ENCODE peak calls at places on chromosomes 16 and 17, in eight cellular contexts. One of them, this sample, is unnamed.
A peak's percentile ranks its signal among the peaks of the same experiment; 100 is the strongest.

GRCh38 chr17:13952252-13952721 is 117.0 kb upstream of the COX10 start:
- DNase-seq in AG04449: no peak
- DNase-seq in nephron progenitor cell: no peak
- DNase-seq in mucosa of descending colon: no peak
- DNase-seq in body of pancreas: no peak
- DNase-seq in HL-60: no peak
- DNase-seq in fibroblast of mammary gland: peak; percentile 16
- DNase-seq in cardiac muscle cell: no peak
- DNase-seq in this sample: no peak

GRCh38 chr17:80866050-80866793 is 125.4 kb upstream of the CHMP6 start:
- DNase-seq in cardiac muscle cell: peak; percentile 71
- DNase-seq in nephron progenitor cell: peak; percentile 76
- DNase-seq in mucosa of descending colon: peak; percentile 85
- DNase-seq in HL-60: peak; percentile 37
- DNase-seq in body of pancreas: peak; percentile 62
- DNase-seq in fibroblast of mammary gland: peak; percentile 65
- DNase-seq in AG04449: no peak
- DNase-seq in this sample: peak; percentile 45

GRCh38 chr17:41868568-41868967 is 3.3 kb upstream of the KLHL11 start:
- DNase-seq in AG04449: no peak
- DNase-seq in body of pancreas: no peak
- DNase-seq in mucosa of descending colon: no peak
- DNase-seq in cardiac muscle cell: no peak
- DNase-seq in nephron progenitor cell: no peak
- DNase-seq in HL-60: no peak
- DNase-seq in fibroblast of mammary gland: no peak
- DNase-seq in this sample: no peak

GRCh38 chr17:48597775-48598631 is 4.4 kb upstream of the HOXB5 start:
- DNase-seq in cardiac muscle cell: no peak
- DNase-seq in HL-60: no peak
- DNase-seq in fibroblast of mammary gland: peak; percentile 85
- DNase-seq in nephron progenitor cell: peak; percentile 57
- DNase-seq in mucosa of descending colon: peak; percentile 92
- DNase-seq in body of pancreas: peak; percentile 39
- DNase-seq in AG04449: no peak
- DNase-seq in this sample: peak; percentile 37

GRCh38 chr17:22270381-22270780 is 578.1 kb downstream of the KCNJ18 start:
- DNase-seq in fibroblast of mammary gland: no peak
- DNase-seq in nephron progenitor cell: no peak
- DNase-seq in cardiac muscle cell: no peak
- DNase-seq in mucosa of descending colon: no peak
- DNase-seq in AG04449: no peak
- DNase-seq in body of pancreas: no peak
- DNase-seq in HL-60: no peak
- DNase-seq in this sample: no peak

GRCh38 chr17:83183150-83183820 is 103.9 kb downstream of the METRNL start:
- DNase-seq in cardiac muscle cell: peak; percentile 29
- DNase-seq in nephron progenitor cell: no peak
- DNase-seq in HL-60: no peak
- DNase-seq in fibroblast of mammary gland: no peak
- DNase-seq in mucosa of descending colon: no peak
- DNase-seq in body of pancreas: peak; percentile 6
- DNase-seq in AG04449: no peak
- DNase-seq in this sample: no peak

GRCh38 chr17:64230551-64231408 is 32.3 kb downstream of the TEX2 start:
- DNase-seq in HL-60: no peak
- DNase-seq in fibroblast of mammary gland: peak; percentile 97
- DNase-seq in nephron progenitor cell: no peak
- DNase-seq in mucosa of descending colon: no peak
- DNase-seq in cardiac muscle cell: peak; percentile 86
- DNase-seq in AG04449: peak; percentile 93
- DNase-seq in body of pancreas: no peak
- DNase-seq in this sample: no peak

GRCh38 chr16:60199154-60199553 is 1465.0 kb upstream of the GOT2 start:
- DNase-seq in AG04449: no peak
- DNase-seq in cardiac muscle cell: no peak
- DNase-seq in mucosa of descending colon: no peak
- DNase-seq in HL-60: no peak
- DNase-seq in fibroblast of mammary gland: no peak
- DNase-seq in body of pancreas: no peak
- DNase-seq in nephron progenitor cell: no peak
- DNase-seq in this sample: no peak

GRCh38 chr17:79026345-79027273 is 2.6 kb downstream of the C1QTNF1 start:
- DNase-seq in fibroblast of mammary gland: peak; percentile 81
- DNase-seq in cardiac muscle cell: peak; percentile 85
- DNase-seq in AG04449: no peak
- DNase-seq in HL-60: no peak
- DNase-seq in mucosa of descending colon: no peak
- DNase-seq in nephron progenitor cell: no peak
- DNase-seq in body of pancreas: no peak
- DNase-seq in this sample: no peak

GRCh38 chr17:49570540-49571242 is 5.0 kb upstream of the NXPH3 start:
- DNase-seq in AG04449: no peak
- DNase-seq in nephron progenitor cell: no peak
- DNase-seq in cardiac muscle cell: no peak
- DNase-seq in mucosa of descending colon: no peak
- DNase-seq in fibroblast of mammary gland: no peak
- DNase-seq in body of pancreas: no peak
- DNase-seq in HL-60: no peak
- DNase-seq in this sample: no peak

GRCh38 chr16:14186007-14186953 is 115.2 kb downstream of the MRTFB start:
- DNase-seq in HL-60: no peak
- DNase-seq in fibroblast of mammary gland: peak; percentile 90
- DNase-seq in body of pancreas: no peak
- DNase-seq in mucosa of descending colon: no peak
- DNase-seq in cardiac muscle cell: peak; percentile 85
- DNase-seq in nephron progenitor cell: peak; percentile 64
- DNase-seq in AG04449: no peak
- DNase-seq in this sample: no peak

GRCh38 chr16:76653390-76654026 is 376.3 kb downstream of the CNTNAP4 start:
- DNase-seq in cardiac muscle cell: peak; percentile 63
- DNase-seq in fibroblast of mammary gland: peak; percentile 74
- DNase-seq in AG04449: peak; percentile 0
- DNase-seq in HL-60: peak; percentile 11
- DNase-seq in nephron progenitor cell: peak; percentile 37
- DNase-seq in mucosa of descending colon: peak; percentile 26
- DNase-seq in body of pancreas: no peak
- DNase-seq in this sample: no peak

GRCh38 chr16:11232852-11233726 is 22.9 kb downstream of the SOCS1 start:
- DNase-seq in cardiac muscle cell: no peak
- DNase-seq in body of pancreas: no peak
- DNase-seq in mucosa of descending colon: peak; percentile 56
- DNase-seq in HL-60: peak; percentile 55
- DNase-seq in fibroblast of mammary gland: no peak
- DNase-seq in AG04449: no peak
- DNase-seq in nephron progenitor cell: no peak
- DNase-seq in this sample: peak; percentile 65

GRCh38 chr16:11446566-11447119 is 101.4 kb downstream of the RMI2 start:
- DNase-seq in mucosa of descending colon: no peak
- DNase-seq in body of pancreas: no peak
- DNase-seq in HL-60: no peak
- DNase-seq in fibroblast of mammary gland: no peak
- DNase-seq in AG04449: no peak
- DNase-seq in nephron progenitor cell: no peak
- DNase-seq in cardiac muscle cell: no peak
- DNase-seq in this sample: no peak

GRCh38 chr17:18315498-18316360 is 636 bp downstream of the SMCR8 start:
- DNase-seq in nephron progenitor cell: no peak
- DNase-seq in AG04449: no peak
- DNase-seq in body of pancreas: no peak
- DNase-seq in HL-60: no peak
- DNase-seq in mucosa of descending colon: peak; percentile 40
- DNase-seq in cardiac muscle cell: no peak
- DNase-seq in fibroblast of mammary gland: peak; percentile 14
- DNase-seq in this sample: no peak

GRCh38 chr16:25051446-25052160 is 36.4 kb upstream of the ARHGAP17 start:
- DNase-seq in fibroblast of mammary gland: peak; percentile 82
- DNase-seq in HL-60: no peak
- DNase-seq in nephron progenitor cell: no peak
- DNase-seq in cardiac muscle cell: peak; percentile 37
- DNase-seq in body of pancreas: no peak
- DNase-seq in mucosa of descending colon: no peak
- DNase-seq in AG04449: no peak
- DNase-seq in this sample: no peak

GRCh38 chr16:80990577-80990976 is 16.1 kb downstream of the CMC2 start:
- DNase-seq in AG04449: no peak
- DNase-seq in fibroblast of mammary gland: no peak
- DNase-seq in nephron progenitor cell: no peak
- DNase-seq in body of pancreas: no peak
- DNase-seq in mucosa of descending colon: no peak
- DNase-seq in cardiac muscle cell: no peak
- DNase-seq in HL-60: no peak
- DNase-seq in this sample: no peak
- TF ChIP-seq CTCF in AG04449: no peak
- TF ChIP-seq CTCF in fibroblast of mammary gland: no peak
- TF ChIP-seq CTCF in nephron progenitor cell: no peak
- TF ChIP-seq CTCF in body of pancreas: no peak
- TF ChIP-seq CTCF in mucosa of descending colon: no peak
- TF ChIP-seq CTCF in cardiac muscle cell: no peak
- TF ChIP-seq CTCF in HL-60: no peak
- TF ChIP-seq CTCF in this sample: no peak

DNA sequence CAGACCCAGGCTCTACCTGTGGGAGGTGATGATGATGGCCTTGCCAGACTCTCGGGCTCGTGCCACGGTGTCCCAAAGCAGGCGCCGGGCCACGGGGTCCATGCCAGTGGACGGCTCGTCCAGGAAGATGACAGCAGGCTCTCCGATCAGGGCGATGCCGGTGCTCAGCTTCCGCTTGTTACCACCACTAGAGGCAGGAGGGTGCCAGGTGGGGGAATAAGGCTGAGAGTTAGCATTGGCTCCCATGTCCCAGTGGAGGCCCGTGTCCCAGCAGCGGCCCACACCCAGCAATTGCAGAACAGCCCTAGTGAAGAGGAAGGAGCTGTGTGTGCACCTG is 10.3 kb upstream of the RNPS1 start:
- DNase-seq in cardiac muscle cell: no peak
- DNase-seq in nephron progenitor cell: no peak
- DNase-seq in body of pancreas: no peak
- DNase-seq in HL-60: no peak
- DNase-seq in fibroblast of mammary gland: no peak
- DNase-seq in mucosa of descending colon: no peak
- DNase-seq in AG04449: no peak
- DNase-seq in this sample: no peak
- TF ChIP-seq CTCF in cardiac muscle cell: peak; percentile 9
- TF ChIP-seq CTCF in nephron progenitor cell: no peak
- TF ChIP-seq CTCF in body of pancreas: no peak
- TF ChIP-seq CTCF in HL-60: no peak
- TF ChIP-seq CTCF in fibroblast of mammary gland: no peak
- TF ChIP-seq CTCF in mucosa of descending colon: no peak
- TF ChIP-seq CTCF in AG04449: no peak
- TF ChIP-seq CTCF in this sample: no peak

DNA sequence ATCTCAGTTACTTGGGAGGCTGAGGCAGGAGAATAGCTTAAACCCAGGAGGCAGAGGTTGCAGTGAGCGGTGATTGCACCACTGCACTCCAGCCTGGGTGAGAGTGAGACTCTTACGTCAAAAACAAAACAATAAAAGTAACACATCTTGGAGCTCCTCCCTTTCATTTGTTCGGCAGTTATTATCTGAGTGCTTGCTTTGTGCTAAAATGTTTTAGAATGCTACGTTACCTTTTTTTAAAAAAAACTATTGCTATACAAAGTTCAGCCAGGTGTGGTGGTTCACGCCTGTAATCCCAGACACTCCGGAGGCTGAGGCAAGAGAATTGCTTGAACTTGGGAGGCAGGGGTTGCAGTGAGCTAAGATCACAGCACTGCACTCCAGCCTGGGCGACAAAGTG is 15.8 kb downstream of the IST1 start:
- DNase-seq in nephron progenitor cell: no peak
- DNase-seq in AG04449: no peak
- DNase-seq in body of pancreas: no peak
- DNase-seq in fibroblast of mammary gland: no peak
- DNase-seq in cardiac muscle cell: no peak
- DNase-seq in mucosa of descending colon: no peak
- DNase-seq in HL-60: no peak
- DNase-seq in this sample: no peak
- TF ChIP-seq CTCF in nephron progenitor cell: no peak
- TF ChIP-seq CTCF in AG04449: no peak
- TF ChIP-seq CTCF in body of pancreas: no peak
- TF ChIP-seq CTCF in fibroblast of mammary gland: no peak
- TF ChIP-seq CTCF in cardiac muscle cell: no peak
- TF ChIP-seq CTCF in mucosa of descending colon: no peak
- TF ChIP-seq CTCF in HL-60: no peak
- TF ChIP-seq CTCF in this sample: no peak

GRCh38 chr16:9124444-9124843 is 33.0 kb downstream of the HAPSTR1 start:
- DNase-seq in mucosa of descending colon: no peak
- DNase-seq in body of pancreas: no peak
- DNase-seq in AG04449: no peak
- DNase-seq in fibroblast of mammary gland: no peak
- DNase-seq in cardiac muscle cell: no peak
- DNase-seq in HL-60: no peak
- DNase-seq in nephron progenitor cell: no peak
- DNase-seq in this sample: no peak

GRCh38 chr16:9123871-9124270 is 32.4 kb downstream of the HAPSTR1 start:
- DNase-seq in body of pancreas: peak; percentile 63
- DNase-seq in mucosa of descending colon: peak; percentile 93
- DNase-seq in fibroblast of mammary gland: peak; percentile 24
- DNase-seq in nephron progenitor cell: no peak
- DNase-seq in HL-60: no peak
- DNase-seq in AG04449: no peak
- DNase-seq in cardiac muscle cell: no peak
- DNase-seq in this sample: no peak

GRCh38 chr16:9125658-9126492 is 34.4 kb downstream of the HAPSTR1 start:
- DNase-seq in fibroblast of mammary gland: no peak
- DNase-seq in HL-60: no peak
- DNase-seq in nephron progenitor cell: no peak
- DNase-seq in mucosa of descending colon: no peak
- DNase-seq in body of pancreas: no peak
- DNase-seq in AG04449: no peak
- DNase-seq in cardiac muscle cell: no peak
- DNase-seq in this sample: no peak

GRCh38 chr16:9126609-9127008 is 35.2 kb downstream of the HAPSTR1 start:
- DNase-seq in nephron progenitor cell: no peak
- DNase-seq in body of pancreas: no peak
- DNase-seq in AG04449: no peak
- DNase-seq in fibroblast of mammary gland: no peak
- DNase-seq in mucosa of descending colon: no peak
- DNase-seq in HL-60: no peak
- DNase-seq in cardiac muscle cell: no peak
- DNase-seq in this sample: no peak

DNA sequence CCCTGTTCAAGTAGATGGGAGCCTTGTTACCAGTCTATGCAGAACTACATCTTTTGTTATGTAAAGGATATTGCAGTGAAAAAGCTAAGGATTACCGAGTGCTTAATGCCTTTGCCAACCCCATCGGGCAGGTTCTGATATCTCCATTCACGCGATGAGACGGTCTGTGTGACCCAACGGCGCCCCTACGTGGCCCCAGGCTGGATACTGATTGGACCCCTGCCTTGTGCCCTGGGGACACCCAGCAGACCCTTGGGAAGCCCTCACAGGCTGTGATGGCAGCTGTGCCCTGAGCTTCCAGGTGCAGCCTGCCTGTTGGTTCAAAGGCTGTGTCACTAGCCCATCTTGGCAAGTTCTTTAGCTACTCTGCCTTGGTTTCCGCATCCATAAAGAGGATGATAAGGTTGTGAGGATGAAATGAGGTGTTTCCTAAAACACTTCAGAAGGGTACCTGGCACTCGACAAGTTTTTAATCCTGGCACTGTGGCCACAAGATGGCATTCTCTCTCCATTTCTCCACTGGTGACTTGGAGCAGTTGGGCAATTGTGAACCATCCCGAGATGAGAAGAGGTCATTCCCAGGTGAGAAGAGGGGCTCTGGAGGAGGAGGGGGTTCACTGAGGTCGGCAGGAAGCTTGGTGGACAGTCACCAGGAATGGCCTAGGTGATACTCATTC is 33.6 kb downstream of the HAPSTR1 start:
- DNase-seq in fibroblast of mammary gland: no peak
- DNase-seq in AG04449: no peak
- DNase-seq in mucosa of descending colon: no peak
- DNase-seq in HL-60: no peak
- DNase-seq in nephron progenitor cell: no peak
- DNase-seq in cardiac muscle cell: no peak
- DNase-seq in body of pancreas: no peak
- DNase-seq in this sample: no peak
- TF ChIP-seq CTCF in fibroblast of mammary gland: no peak
- TF ChIP-seq CTCF in AG04449: no peak
- TF ChIP-seq CTCF in mucosa of descending colon: no peak
- TF ChIP-seq CTCF in HL-60: no peak
- TF ChIP-seq CTCF in nephron progenitor cell: no peak
- TF ChIP-seq CTCF in cardiac muscle cell: no peak
- TF ChIP-seq CTCF in body of pancreas: no peak
- TF ChIP-seq CTCF in this sample: no peak

This sample was measured in natural killer cell.